ENCODE peak calls at places on chromosome 5, in four cellular contexts. One of them, this sample, is unnamed.

GRCh38 chr5:144189800-144190429 is 19.2 kb downstream of the KCTD16 start:
- DNase-seq in K562: no peak
- DNase-seq in GM12878: peak
- DNase-seq in HepG2: no peak
- DNase-seq in this sample: peak

GRCh38 chr5:93072831-93073459 is 508.1 kb downstream of the NR2F1-AS1 start:
- DNase-seq in GM12878: no peak
- DNase-seq in HepG2: no peak
- DNase-seq in K562: no peak
- DNase-seq in this sample: no peak

GRCh38 chr5:126395627-126396026 is 27.6 kb upstream of the GRAMD2B start:
- DNase-seq in K562: no peak
- DNase-seq in HepG2: no peak
- DNase-seq in GM12878: no peak
- DNase-seq in this sample: no peak

GRCh38 chr5:149140197-149141002 is 893 bp upstream of the ABLIM3 start:
- DNase-seq in GM12878: no peak
- DNase-seq in K562: no peak
- DNase-seq in HepG2: no peak
- DNase-seq in this sample: no peak

GRCh38 chr5:53381-54174 is 38.4 kb upstream of the PLEKHG4B start:
- DNase-seq in K562: peak
- DNase-seq in GM12878: no peak
- DNase-seq in HepG2: no peak
- DNase-seq in this sample: peak

GRCh38 chr5:1414311-1415058 is 30.8 kb downstream of the SLC6A3 start:
- DNase-seq in K562: peak
- DNase-seq in HepG2: no peak
- DNase-seq in GM12878: no peak
- DNase-seq in this sample: no peak

GRCh38 chr5:157710887-157711286 is 20.3 kb upstream of the THG1L start:
- DNase-seq in HepG2: no peak
- DNase-seq in GM12878: no peak
- DNase-seq in K562: no peak
- DNase-seq in this sample: no peak

GRCh38 chr5:113357696-113358476 is 76.9 kb downstream of the TSSK1B start:
- DNase-seq in HepG2: no peak
- DNase-seq in GM12878: no peak
- DNase-seq in K562: no peak
- DNase-seq in this sample: no peak

GRCh38 chr5:153276151-153276550 is 214.3 kb upstream of the GRIA1 start:
- DNase-seq in K562: peak
- DNase-seq in HepG2: peak
- DNase-seq in GM12878: no peak
- DNase-seq in this sample: peak

GRCh38 chr5:30100929-30101328 is 1092.6 kb upstream of the CDH6 start:
- DNase-seq in HepG2: no peak
- DNase-seq in K562: no peak
- DNase-seq in GM12878: no peak
- DNase-seq in this sample: no peak

GRCh38 chr5:68848086-68848485 is 245.7 kb upstream of the SLC30A5 start:
- DNase-seq in HepG2: no peak
- DNase-seq in GM12878: no peak
- DNase-seq in K562: no peak
- DNase-seq in this sample: no peak

GRCh38 chr5:72383280-72384205 is 63.4 kb downstream of the PTCD2 start:
- DNase-seq in K562: no peak
- DNase-seq in GM12878: no peak
- DNase-seq in HepG2: no peak
- DNase-seq in this sample: no peak

GRCh38 chr5:21165344-21165743 is 1177.3 kb upstream of the CDH18 start:
- DNase-seq in K562: no peak
- DNase-seq in GM12878: no peak
- DNase-seq in HepG2: no peak
- DNase-seq in this sample: no peak

GRCh38 chr5:108830705-108831276 is 83.1 kb downstream of the FER start:
- DNase-seq in HepG2: no peak
- DNase-seq in K562: no peak
- DNase-seq in GM12878: no peak
- DNase-seq in this sample: no peak

GRCh38 chr5:36040651-36041536 is 25.8 kb downstream of the UGT3A2 start:
- DNase-seq in K562: no peak
- DNase-seq in HepG2: peak
- DNase-seq in GM12878: no peak
- DNase-seq in this sample: no peak

GRCh38 chr5:75678155-75678554 is 39.1 kb downstream of the POC5 start:
- DNase-seq in HepG2: no peak
- DNase-seq in K562: no peak
- DNase-seq in GM12878: no peak
- DNase-seq in this sample: no peak

GRCh38 chr5:142874537-142874936 is 104.4 kb downstream of the ARHGAP26 start:
- DNase-seq in GM12878: no peak
- DNase-seq in HepG2: peak
- DNase-seq in K562: no peak
- DNase-seq in this sample: no peak

GRCh38 chr5:134131165-134131564 is 16.7 kb downstream of the TCF7 start:
- DNase-seq in HepG2: no peak
- DNase-seq in K562: no peak
- DNase-seq in GM12878: no peak
- DNase-seq in this sample: no peak

GRCh38 chr5:150302301-150303069 is at the start of gene ARSI:
- DNase-seq in HepG2: no peak
- DNase-seq in K562: peak
- DNase-seq in GM12878: no peak
- DNase-seq in this sample: no peak

GRCh38 chr5:150757087-150757649 is 1.6 kb downstream of the DCTN4 start:
- DNase-seq in HepG2: no peak
- DNase-seq in K562: no peak
- DNase-seq in GM12878: no peak
- DNase-seq in this sample: no peak

GRCh38 chr5:152542741-152543140 is 137.7 kb upstream of the NMUR2 start:
- DNase-seq in HepG2: no peak
- DNase-seq in GM12878: no peak
- DNase-seq in K562: no peak
- DNase-seq in this sample: peak

GRCh38 chr5:96093890-96094381 is 132.3 kb upstream of the ELL2 start:
- DNase-seq in GM12878: no peak
- DNase-seq in HepG2: peak
- DNase-seq in K562: no peak
- DNase-seq in this sample: no peak

GRCh38 chr5:177607452-177608192 is 7.7 kb downstream of the B4GALT7 start:
- DNase-seq in K562: peak
- DNase-seq in HepG2: peak
- DNase-seq in GM12878: no peak
- DNase-seq in this sample: peak

GRCh38 chr5:165360366-165361142 is 1855.1 kb downstream of the MAT2B start:
- DNase-seq in K562: no peak
- DNase-seq in HepG2: no peak
- DNase-seq in GM12878: no peak
- DNase-seq in this sample: no peak

GRCh38 chr5:32600057-32600622 is 14.8 kb downstream of the SUB1 start:
- DNase-seq in GM12878: no peak
- DNase-seq in HepG2: no peak
- DNase-seq in K562: no peak
- DNase-seq in this sample: no peak

GRCh38 chr5:56176155-56176798 is 56.9 kb downstream of the ANKRD55 start:
- DNase-seq in GM12878: no peak
- DNase-seq in HepG2: no peak
- DNase-seq in K562: no peak
- DNase-seq in this sample: no peak

GRCh38 chr5:39218482-39219381 is 631 bp downstream of the FYB1 start:
- DNase-seq in GM12878: no peak
- DNase-seq in K562: no peak
- DNase-seq in HepG2: no peak
- DNase-seq in this sample: no peak

GRCh38 chr5:128667148-128667547 is 129.1 kb upstream of the FBN2 start:
- DNase-seq in HepG2: no peak
- DNase-seq in K562: no peak
- DNase-seq in GM12878: no peak
- DNase-seq in this sample: no peak

GRCh38 chr5:18972244-18972643 is 1015.8 kb downstream of the CDH18 start:
- DNase-seq in K562: no peak
- DNase-seq in HepG2: no peak
- DNase-seq in GM12878: no peak
- DNase-seq in this sample: no peak

GRCh38 chr5:124519396-124519795 is 227.0 kb downstream of the ZNF608 start:
- DNase-seq in HepG2: no peak
- DNase-seq in K562: no peak
- DNase-seq in GM12878: peak
- DNase-seq in this sample: no peak

GRCh38 chr5:95771892-95772291 is 40.8 kb downstream of the RHOBTB3 start:
- DNase-seq in K562: no peak
- DNase-seq in GM12878: no peak
- DNase-seq in HepG2: no peak
- DNase-seq in this sample: no peak

GRCh38 chr5:9716838-9717281 is 86.7 kb upstream of the TAS2R1 start:
- DNase-seq in K562: no peak
- DNase-seq in GM12878: peak
- DNase-seq in HepG2: no peak
- DNase-seq in this sample: no peak

DNA sequence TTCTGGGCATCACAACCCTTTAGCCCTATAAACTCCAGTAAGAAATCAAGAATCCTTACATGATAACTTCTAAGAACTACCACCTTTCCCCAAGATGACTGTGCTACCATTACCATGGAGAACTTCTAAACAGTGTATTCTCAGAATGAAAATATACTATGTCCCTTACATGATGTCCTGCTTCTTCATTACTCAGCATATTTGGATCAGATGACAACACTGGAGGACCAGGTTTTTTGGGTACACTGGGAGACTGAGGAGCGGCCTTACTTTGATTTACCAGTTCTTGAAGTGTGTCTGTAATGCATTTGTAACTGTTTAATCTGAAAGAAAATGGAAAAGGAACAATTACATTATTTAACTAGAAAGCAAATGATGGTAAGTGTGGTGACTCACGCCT is 55.7 kb upstream of the CPLANE1 start:
- DNase-seq in HepG2: no peak
- DNase-seq in K562: no peak
- DNase-seq in GM12878: no peak
- DNase-seq in this sample: no peak
- TF ChIP-seq SP1 in HepG2: no peak
- TF ChIP-seq SP1 in K562: no peak
- TF ChIP-seq SP1 in GM12878: no peak
- TF ChIP-seq SP1 in this sample: no peak

GRCh38 chr5:178651046-178651810 is 24.4 kb upstream of the CLK4 start:
- DNase-seq in GM12878: no peak
- DNase-seq in HepG2: no peak
- DNase-seq in K562: no peak
- DNase-seq in this sample: no peak
- TF ChIP-seq TARDBP in GM12878: no peak
- TF ChIP-seq TARDBP in HepG2: no peak
- TF ChIP-seq TARDBP in K562: no peak
- TF ChIP-seq TARDBP in this sample: no peak

GRCh38 chr5:181059297-181060230 is 19.5 kb downstream of the BTNL9 start:
- DNase-seq in GM12878: no peak
- DNase-seq in HepG2: no peak
- DNase-seq in K562: no peak
- DNase-seq in this sample: no peak
- TF ChIP-seq SP1 in GM12878: no peak
- TF ChIP-seq SP1 in HepG2: no peak
- TF ChIP-seq SP1 in K562: no peak
- TF ChIP-seq SP1 in this sample: no peak

GRCh38 chr5:181223041-181223728 is at the start of gene TRIM41:
- DNase-seq in GM12878: peak
- DNase-seq in HepG2: peak
- DNase-seq in K562: peak
- DNase-seq in this sample: peak
- TF ChIP-seq TARDBP in GM12878: peak
- TF ChIP-seq TARDBP in HepG2: peak
- TF ChIP-seq TARDBP in K562: no peak
- TF ChIP-seq TARDBP in this sample: no peak

GRCh38 chr5:139410121-139410885 is 6.4 kb upstream of the SPATA24 start:
- DNase-seq in GM12878: no peak
- DNase-seq in HepG2: no peak
- DNase-seq in K562: no peak
- DNase-seq in this sample: no peak
- TF ChIP-seq SP1 in GM12878: no peak
- TF ChIP-seq SP1 in HepG2: no peak
- TF ChIP-seq SP1 in K562: no peak
- TF ChIP-seq SP1 in this sample: no peak

DNA sequence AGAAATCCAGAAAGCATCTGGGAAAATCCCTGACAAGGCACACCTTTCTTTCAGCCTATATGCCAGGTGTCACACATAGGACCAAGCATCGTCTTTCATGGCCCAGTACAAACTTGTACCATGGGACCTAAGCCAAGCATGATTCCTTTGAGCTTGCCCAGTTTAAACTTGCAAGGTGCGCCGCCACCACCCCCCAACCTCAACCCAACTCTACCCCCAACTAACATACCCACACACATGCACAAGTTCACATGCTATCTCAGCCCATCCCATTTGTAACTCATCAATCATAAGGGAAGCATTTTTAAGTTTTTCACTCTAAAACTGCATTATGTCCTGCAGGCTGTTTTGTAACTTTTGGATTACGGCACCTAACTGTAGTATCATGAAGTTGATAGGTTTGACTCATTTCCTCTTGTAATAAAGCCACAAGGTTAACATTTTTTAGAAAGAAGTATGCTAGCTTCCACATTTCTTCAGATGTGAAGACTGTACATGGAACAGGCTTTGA is 145.9 kb upstream of the FST start:
- DNase-seq in GM12878: no peak
- DNase-seq in HepG2: no peak
- DNase-seq in K562: no peak
- DNase-seq in this sample: no peak
- TF ChIP-seq TARDBP in GM12878: no peak
- TF ChIP-seq TARDBP in HepG2: no peak
- TF ChIP-seq TARDBP in K562: no peak
- TF ChIP-seq TARDBP in this sample: no peak

This sample was measured in HEK293T.